ENCODE peak calls at places on chromosomes 11 and 22, in four cellular contexts. D is mesenchymal stem cell, O is H9, Y is H1. Z is an unnamed sample.

GRCh38 chr11:92383430-92383829 is 158.8 kb downstream of the FAT3 start:
- DNase-seq in Y (no peak), O (no peak), D (peak), Z (no peak)

GRCh38 chr11:119316729-119317591 is at the start of gene MCAM:
- DNase-seq in D (peak), O (peak), Y (no peak), Z (no peak)

GRCh38 chr11:35623708-35624168 is 5.5 kb downstream of the FJX1 start:
- DNase-seq in Y (no peak), D (peak), O (no peak), Z (no peak)

GRCh38 chr11:9266132-9266736 is 1.1 kb upstream of the DENND5A start:
- DNase-seq in D (no peak), Y (no peak), O (no peak), Z (no peak)

GRCh38 chr22:29300467-29300806 is 6.0 kb upstream of the GAS2L1 start:
- DNase-seq in O (no peak), Y (no peak), D (peak), Z (no peak)

GRCh38 chr11:35617316-35617686 is 959 bp upstream of the FJX1 start:
- DNase-seq in O (no peak), Y (no peak), D (no peak), Z (no peak)

GRCh38 chr11:47340980-47341775 is 11.3 kb downstream of the MYBPC3 start:
- DNase-seq in O (no peak), Y (no peak), D (no peak), Z (no peak)

GRCh38 chr11:58905141-58905715 is 34.1 kb upstream of the GLYATL1 start:
- DNase-seq in D (peak), O (peak), Y (no peak), Z (peak)

GRCh38 chr11:64593156-64594105 is 2.4 kb downstream of the SLC22A12 start:
- DNase-seq in O (no peak), Y (no peak), D (no peak), Z (no peak)

GRCh38 chr11:112858289-112859023 is 102.8 kb upstream of the NCAM1 start:
- DNase-seq in D (no peak), O (no peak), Y (no peak), Z (no peak)

GRCh38 chr11:129750343-129751292 is 65.0 kb upstream of the TMEM45B start:
- DNase-seq in Y (peak), D (peak), O (peak), Z (peak)

GRCh38 chr11:68302256-68303054 is 9.9 kb upstream of the LRP5 start:
- DNase-seq in O (no peak), Y (no peak), D (peak), Z (no peak)

GRCh38 chr11:64268687-64269379 is 15.6 kb downstream of the BAD start:
- DNase-seq in O (peak), D (peak), Y (no peak), Z (no peak)

GRCh38 chr11:119087747-119088241 is 3.1 kb downstream of the HMBS start:
- DNase-seq in D (no peak), O (no peak), Y (no peak), Z (no peak)

GRCh38 chr11:1574256-1575242 is 2.5 kb upstream of the DUSP8 start:
- DNase-seq in O (peak), D (peak), Y (no peak), Z (no peak)

GRCh38 chr22:35766654-35767580 is 49.2 kb downstream of the APOL5 start:
- DNase-seq in O (no peak), D (peak), Y (no peak), Z (peak)

GRCh38 chr11:28559497-28559896 is 451.3 kb downstream of the METTL15 start:
- DNase-seq in D (peak), O (no peak), Y (no peak), Z (peak)

GRCh38 chr22:44580176-44580575 is 82.1 kb upstream of the RTL6 start:
- DNase-seq in Y (no peak), O (peak), D (no peak), Z (no peak)

GRCh38 chr22:31496735-31497146 is 405 bp downstream of the SFI1 start:
- DNase-seq in D (peak), Y (no peak), O (no peak), Z (no peak)

GRCh38 chr22:19962246-19962908 is 20.8 kb upstream of the TXNRD2 start:
- DNase-seq in D (peak), Y (peak), O (peak), Z (peak)

GRCh38 chr22:26398741-26399153 is 30.3 kb upstream of the ASPHD2 start:
- DNase-seq in O (peak), D (peak), Y (peak), Z (peak)

GRCh38 chr22:32579533-32580220 is 105.1 kb downstream of the FBXO7 start:
- DNase-seq in Y (no peak), O (no peak), D (peak), Z (no peak)

GRCh38 chr22:22892096-22893052 is 4.8 kb downstream of the IGLL5 start:
- DNase-seq in O (no peak), D (no peak), Y (no peak), Z (no peak)

GRCh38 chr22:37161442-37161841 is 11.7 kb upstream of the IL2RB start:
- DNase-seq in Y (no peak), O (no peak), D (peak), Z (no peak)

GRCh38 chr11:69337211-69337721 is 43.3 kb downstream of the MYEOV start:
- DNase-seq in D (peak), Y (no peak), O (peak), Z (no peak)

GRCh38 chr11:95453616-95454118 is 222.7 kb upstream of the SESN3 start:
- DNase-seq in D (no peak), O (no peak), Y (no peak), Z (no peak)

GRCh38 chr11:69950120-69950519 is 128.0 kb upstream of the ANO1 start:
- DNase-seq in Y (peak), O (peak), D (no peak), Z (no peak)

GRCh38 chr22:40637181-40638150 is 947 bp upstream of the MRTFA start:
- DNase-seq in D (no peak), Y (no peak), O (no peak), Z (no peak)

GRCh38 chr22:31945971-31946680 is 1.8 kb downstream of the YWHAH start:
- DNase-seq in D (peak), O (no peak), Y (no peak), Z (no peak)

GRCh38 chr22:36362819-36363377 is 24.9 kb downstream of the MYH9 start:
- DNase-seq in D (peak), O (no peak), Y (no peak), Z (no peak)

GRCh38 chr11:110830344-110831141 is 118.3 kb upstream of the ARHGAP20 start:
- DNase-seq in D (no peak), O (peak), Y (peak), Z (no peak)

GRCh38 chr11:88431675-88432341 is 94.3 kb upstream of the CTSC start:
- DNase-seq in Y (no peak), O (no peak), D (no peak), Z (no peak)

GRCh38 chr11:125452125-125452470 is 44.0 kb downstream of the FEZ1 start:
- DNase-seq in D (no peak), Y (no peak), O (no peak), Z (no peak)
- H2AFZ ChIP-seq in D (peak), Y (no peak), O (no peak), Z (peak)

GRCh38 chr11:44300881-44301855 is 8.8 kb downstream of the ALX4 start:
- DNase-seq in D (peak), O (no peak), Y (no peak), Z (no peak)
- H2BK12ac ChIP-seq in D (no peak), O (no peak), Y (no peak), Z (no peak)

DNA sequence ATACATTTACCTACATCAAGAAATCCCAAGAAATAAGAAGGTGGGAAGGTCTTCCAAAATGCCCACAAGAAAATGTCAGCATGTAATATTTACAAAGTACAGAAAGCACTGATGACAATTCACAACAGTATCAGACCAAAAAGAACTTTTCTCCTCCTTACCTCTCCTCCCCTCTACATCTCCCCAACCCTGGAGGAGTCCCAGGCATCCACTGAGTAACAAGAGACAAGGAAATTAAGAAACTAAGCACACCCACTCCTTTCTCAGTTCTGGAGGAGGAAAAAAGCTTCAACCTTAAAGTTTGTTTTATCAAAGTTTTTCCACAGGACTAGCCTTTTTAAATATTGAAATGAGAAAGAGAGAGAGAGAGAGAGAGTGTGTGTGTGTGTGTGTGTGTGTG is 2.0 kb upstream of the SERGEF start:
- DNase-seq in D (no peak), O (no peak), Y (no peak), Z (no peak)
- H2AFZ ChIP-seq in D (no peak), O (no peak), Y (no peak), Z (no peak)

GRCh38 chr11:75809991-75810390 is 5.0 kb upstream of the UVRAG start:
- DNase-seq in D (no peak), O (no peak), Y (no peak), Z (no peak)
- H2BK12ac ChIP-seq in D (no peak), O (no peak), Y (no peak), Z (no peak)

GRCh38 chr11:11504071-11504470 is 117.7 kb downstream of the GALNT18 start:
- DNase-seq in O (no peak), D (no peak), Y (no peak), Z (no peak)

GRCh38 chr11:11501546-11502274 is 120.1 kb downstream of the GALNT18 start:
- DNase-seq in O (no peak), D (no peak), Y (no peak), Z (no peak)

GRCh38 chr11:11505190-11505589 is 116.6 kb downstream of the GALNT18 start:
- DNase-seq in D (peak), Y (no peak), O (no peak), Z (no peak)

GRCh38 chr11:11500744-11501487 is 120.9 kb downstream of the GALNT18 start:
- DNase-seq in D (no peak), Y (peak), O (peak), Z (no peak)

DNA sequence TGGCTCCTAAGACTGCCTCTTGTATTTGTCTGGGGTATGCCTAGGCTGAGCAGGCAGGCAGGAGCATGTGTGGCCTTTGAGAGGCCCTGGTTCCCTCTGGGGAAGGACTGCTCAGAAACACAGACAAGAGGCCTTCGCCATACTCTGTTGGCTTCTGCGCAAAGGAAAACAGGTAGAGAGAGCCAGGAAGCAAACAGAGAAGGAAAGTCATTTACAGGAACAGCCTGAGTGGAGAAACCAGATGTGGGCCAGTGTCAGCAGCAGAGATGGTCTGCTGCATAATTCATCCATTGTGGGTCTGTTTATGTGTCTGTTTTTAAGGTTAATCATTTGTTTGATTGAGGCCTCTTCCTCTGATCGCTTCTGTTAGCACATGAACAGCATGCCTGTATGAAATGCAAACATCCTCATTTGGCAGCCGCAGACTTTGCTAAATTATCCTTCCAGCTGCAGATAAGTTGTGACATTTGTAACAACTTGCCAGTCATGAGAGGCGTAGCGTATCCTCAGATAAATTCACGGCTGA is 119.4 kb downstream of the GALNT18 start:
- DNase-seq in Y (no peak), D (peak), O (no peak), Z (no peak)
- H2AFZ ChIP-seq in Y (no peak), D (no peak), O (no peak), Z (no peak)

DNA sequence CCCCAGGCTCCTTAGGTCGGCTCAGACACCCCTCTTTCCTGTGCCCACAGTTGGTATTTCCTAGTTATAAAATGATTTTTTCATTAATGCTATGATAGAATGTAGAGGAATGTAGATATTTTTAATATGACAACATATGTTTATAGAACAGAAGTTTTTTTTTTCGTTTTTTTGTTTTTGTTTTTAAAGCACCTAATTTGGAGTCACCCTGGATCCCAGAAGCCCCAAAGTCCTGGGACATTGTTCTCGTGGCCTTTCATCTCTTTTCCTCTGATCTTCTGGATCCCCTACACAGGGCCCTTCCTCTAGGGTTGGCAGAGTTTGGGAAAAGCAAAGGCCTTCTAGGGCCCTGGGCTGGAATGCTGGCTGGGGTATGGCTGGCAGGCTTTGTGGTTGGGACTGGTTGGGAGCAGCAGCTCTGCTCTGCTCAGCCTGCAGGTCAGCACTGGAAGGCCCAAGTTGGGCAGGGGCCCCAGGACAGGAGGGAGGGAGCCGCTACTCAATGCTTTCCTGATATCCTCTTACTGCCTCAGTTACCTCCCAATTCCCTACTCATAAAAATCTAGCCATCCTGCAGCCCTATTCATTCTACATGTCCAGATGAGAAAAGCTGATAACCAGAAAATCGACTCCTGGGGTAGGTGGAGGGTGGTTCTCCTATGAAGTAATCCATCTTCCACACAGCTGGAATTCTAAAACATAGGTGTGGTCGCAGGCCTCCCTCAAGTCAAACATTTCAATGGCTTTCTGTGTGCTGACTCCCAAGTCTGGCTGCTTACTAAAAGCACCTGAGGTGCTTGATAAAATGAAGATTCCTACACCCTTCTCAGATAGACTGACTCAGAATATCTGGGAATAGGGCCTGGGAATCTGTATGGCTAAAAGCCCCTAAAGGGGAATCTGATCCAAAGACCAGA is 26.3 kb downstream of the IRAG1 start:
- DNase-seq in D (peak), O (no peak), Y (no peak), Z (no peak)
- H2BK12ac ChIP-seq in D (peak), O (no peak), Y (no peak), Z (no peak)

GRCh38 chr11:5624489-5625278 is at the start of gene TRIM34:
- DNase-seq in O (peak), Y (no peak), D (peak), Z (peak)

GRCh38 chr11:5622802-5623201 is 2.0 kb upstream of the TRIM34 start:
- DNase-seq in O (no peak), D (no peak), Y (no peak), Z (no peak)

GRCh38 chr11:5618807-5619206 is 6.0 kb upstream of the TRIM34 start:
- DNase-seq in O (no peak), D (peak), Y (no peak), Z (no peak)

GRCh38 chr11:5621580-5621979 is 3.2 kb upstream of the TRIM34 start:
- DNase-seq in Y (no peak), D (no peak), O (no peak), Z (no peak)

GRCh38 chr11:5620606-5621521 is 3.9 kb upstream of the TRIM34 start:
- DNase-seq in Y (no peak), O (no peak), D (peak), Z (no peak)
- H2AFZ ChIP-seq in Y (no peak), O (no peak), D (no peak), Z (no peak)